ENCODE peak calls at places on chromosomes 11 and 22, in ten cellular contexts. Q is effector memory CD8-positive, alpha-beta T cell; U is GM12878; D is B cell; N is activated naive CD4-positive, alpha-beta T cell treated with anti-CD3 and anti-CD28 coated beads, Interleukin-2, amount 50 U/mL, for 72 hours; T is activated CD8-positive, alpha-beta memory T cell treated with anti-CD3 and anti-CD28 coated beads, Interleukin-2, amount 10 ng/mL, durations not matched to agents 7 days and 5 days; O is activated naive CD8-positive, alpha-beta T cell treated with anti-CD3 and anti-CD28 coated beads, Interleukin-2, amount 50 U/mL, for 24 hours; E is natural killer cell treated with Interleukin-12 subunit alpha and Interleukin-12 subunit beta and Interleukin-15 and Interleukin-18, amount 100 ng/mL, for 72 hours; Z is upper lobe of left lung; L is pancreas. P is an unnamed sample.

GRCh38 chr11:65692367-65692766 is 19.7 kb upstream of the KAT5 start:
- ATAC-seq in L (no peak), N (no peak), Q (no peak), Z (no peak), O (no peak), D (no peak), E (no peak), U (no peak), T (no peak), P (peak)

GRCh38 chr22:28034145-28034759 is 115.2 kb upstream of the PITPNB start:
- ATAC-seq in O (no peak), T (no peak), Z (peak), D (no peak), U (no peak), Q (no peak), N (no peak), L (no peak), E (no peak), P (no peak)

GRCh38 chr11:120186799-120187591 is 23.8 kb upstream of the OAF start:
- ATAC-seq in Q (no peak), O (peak), Z (no peak), U (peak), T (peak), E (no peak), D (no peak), L (peak), N (peak), P (peak)

GRCh38 chr22:37321288-37321687 is 39.0 kb downstream of the CYTH4 start:
- ATAC-seq in U (no peak), T (no peak), D (no peak), Z (no peak), N (no peak), E (no peak), L (no peak), Q (no peak), O (no peak), P (no peak)

GRCh38 chr11:83971063-83971462 is 684.9 kb upstream of the CCDC90B start:
- ATAC-seq in U (peak), L (peak), E (no peak), Z (no peak), O (no peak), N (no peak), T (no peak), Q (no peak), D (no peak), P (no peak)

GRCh38 chr22:38262051-38262795 is 10.6 kb downstream of the TMEM184B start:
- ATAC-seq in Q (peak), U (peak), O (peak), N (peak), D (peak), T (no peak), E (peak), Z (peak), L (peak), P (peak)

GRCh38 chr11:706957-707816 is 1.2 kb downstream of the EPS8L2 start:
- ATAC-seq in N (peak), E (no peak), Z (peak), T (no peak), D (no peak), L (peak), O (no peak), Q (no peak), U (peak), P (peak)

GRCh38 chr11:130159657-130160459 is at the start of gene ST14:
- ATAC-seq in Q (peak), O (no peak), U (peak), T (peak), E (peak), D (peak), Z (peak), N (no peak), L (peak), P (peak)

GRCh38 chr22:36350751-36351594 is 36.8 kb downstream of the MYH9 start:
- ATAC-seq in U (no peak), L (peak), D (no peak), T (no peak), N (no peak), E (no peak), O (no peak), Z (peak), Q (peak), P (no peak)

GRCh38 chr11:116862951-116863350 is 25.5 kb upstream of the APOA1 start:
- ATAC-seq in L (no peak), Q (no peak), N (no peak), E (no peak), D (no peak), U (no peak), Z (no peak), T (no peak), O (no peak), P (no peak)

GRCh38 chr22:31611065-31611760 is 50.8 kb downstream of the PISD start:
- ATAC-seq in N (no peak), O (no peak), E (no peak), D (no peak), L (no peak), U (no peak), T (no peak), Q (no peak), Z (peak), P (no peak)

GRCh38 chr11:64098318-64098831 is 62.6 kb downstream of the FLRT1 start:
- ATAC-seq in L (no peak), U (no peak), N (no peak), O (no peak), E (no peak), D (no peak), T (no peak), Q (no peak), Z (no peak), P (no peak)

GRCh38 chr22:43298062-43298801 is 44.9 kb downstream of the SCUBE1 start:
- ATAC-seq in Q (no peak), U (no peak), L (no peak), E (no peak), N (no peak), T (no peak), Z (no peak), O (no peak), D (no peak), P (no peak)

P was measured in esophagus mucosa.